ENCODE peak calls at places on chromosome 4, in six cellular contexts. One of them, this sample, is unnamed.

GRCh38 chr4:24734511-24734910 is 60.9 kb upstream of the SOD3 start:
- DNase-seq in foreskin melanocyte: no peak
- DNase-seq in astrocyte of the spinal cord: no peak
- DNase-seq in GM03348: peak
- DNase-seq in head of caudate nucleus: no peak
- DNase-seq in suprapubic skin: no peak
- DNase-seq in this sample: no peak

GRCh38 chr4:89158884-89159503 is 47.7 kb downstream of the TIGD2 start:
- DNase-seq in suprapubic skin: no peak
- DNase-seq in head of caudate nucleus: no peak
- DNase-seq in GM03348: peak
- DNase-seq in foreskin melanocyte: peak
- DNase-seq in astrocyte of the spinal cord: peak
- DNase-seq in this sample: peak

GRCh38 chr4:86960557-86960959 is 25.7 kb downstream of the AFF1 start:
- DNase-seq in astrocyte of the spinal cord: no peak
- DNase-seq in GM03348: peak
- DNase-seq in foreskin melanocyte: no peak
- DNase-seq in head of caudate nucleus: no peak
- DNase-seq in suprapubic skin: no peak
- DNase-seq in this sample: no peak

GRCh38 chr4:3389879-3390840 is 51.6 kb upstream of the HGFAC start:
- DNase-seq in foreskin melanocyte: no peak
- DNase-seq in GM03348: no peak
- DNase-seq in suprapubic skin: peak
- DNase-seq in head of caudate nucleus: no peak
- DNase-seq in astrocyte of the spinal cord: no peak
- DNase-seq in this sample: no peak

GRCh38 chr4:77695769-77696168 is 90.1 kb downstream of the CXCL13 start:
- DNase-seq in astrocyte of the spinal cord: peak
- DNase-seq in GM03348: peak
- DNase-seq in head of caudate nucleus: no peak
- DNase-seq in suprapubic skin: no peak
- DNase-seq in foreskin melanocyte: peak
- DNase-seq in this sample: peak

GRCh38 chr4:39044947-39045734 is 12.9 kb upstream of the TMEM156 start:
- DNase-seq in suprapubic skin: no peak
- DNase-seq in astrocyte of the spinal cord: peak
- DNase-seq in foreskin melanocyte: peak
- DNase-seq in GM03348: peak
- DNase-seq in head of caudate nucleus: peak
- DNase-seq in this sample: no peak

GRCh38 chr4:89788243-89789072 is 48.5 kb downstream of the SNCA start:
- DNase-seq in head of caudate nucleus: peak
- DNase-seq in astrocyte of the spinal cord: peak
- DNase-seq in foreskin melanocyte: peak
- DNase-seq in suprapubic skin: no peak
- DNase-seq in GM03348: no peak
- DNase-seq in this sample: no peak

GRCh38 chr4:4496604-4497372 is 45.1 kb downstream of the STX18 start:
- DNase-seq in foreskin melanocyte: no peak
- DNase-seq in head of caudate nucleus: no peak
- DNase-seq in GM03348: no peak
- DNase-seq in suprapubic skin: no peak
- DNase-seq in astrocyte of the spinal cord: no peak
- DNase-seq in this sample: no peak

GRCh38 chr4:103497692-103498091 is 222.1 kb downstream of the TACR3 start:
- DNase-seq in foreskin melanocyte: no peak
- DNase-seq in GM03348: no peak
- DNase-seq in suprapubic skin: no peak
- DNase-seq in astrocyte of the spinal cord: no peak
- DNase-seq in head of caudate nucleus: no peak
- DNase-seq in this sample: no peak

This sample was measured in Calu3.